ENCODE peak calls at places on chromosomes 7 and 10, in eight cellular contexts. L, F, H, D, M, Y, K and B are unnamed samples.

GRCh38 chr7:18834574-18835361 is 282.7 kb downstream of the TWIST1 start:
- DNase-seq in L (no peak), F (no peak), H (no peak), D (no peak), M (no peak), Y (no peak), K (no peak), B (no peak)

GRCh38 chr10:63166742-63167258 is 33.7 kb downstream of the NRBF2 start:
- DNase-seq in L (peak; percentile 63), F (no peak), H (no peak), D (no peak), M (peak; percentile 31), Y (peak; percentile 48), K (peak; percentile 75), B (peak; percentile 31)

GRCh38 chr7:139871276-139871675 is 42.2 kb downstream of the TBXAS1 start:
- DNase-seq in L (no peak), F (no peak), H (no peak), D (no peak), M (no peak), Y (no peak), K (peak; percentile 72), B (no peak)

GRCh38 chr10:78802866-78803265 is 265.9 kb upstream of the ZMIZ1 start:
- DNase-seq in L (no peak), F (no peak), H (no peak), D (no peak), M (no peak), Y (no peak), K (peak; percentile 74), B (peak; percentile 18)

GRCh38 chr10:48251525-48252353 is 22.8 kb downstream of the FRMPD2 start:
- DNase-seq in L (no peak), F (no peak), H (no peak), D (no peak), M (peak; percentile 7), Y (no peak), K (no peak), B (no peak)

GRCh38 chr10:42836096-42836495 is 53.5 kb downstream of the BMS1 start:
- DNase-seq in L (no peak), F (no peak), H (no peak), D (no peak), M (no peak), Y (no peak), K (no peak), B (no peak)

GRCh38 chr7:80136276-80137045 is 1.8 kb downstream of the GNAI1 start:
- DNase-seq in L (no peak), F (no peak), H (no peak), D (no peak), M (no peak), Y (no peak), K (peak; percentile 39), B (no peak)

GRCh38 chr7:92854501-92855238 is 18.3 kb upstream of the CDK6 start:
- DNase-seq in L (no peak), F (no peak), H (no peak), D (no peak), M (no peak), Y (no peak), K (no peak), B (no peak)